ENCODE peak calls at places on chromosomes 3 and 15, in six cellular contexts. T is fibroblast of lung; O is central memory CD4-positive, alpha-beta T cell; W is activated CD4-positive, alpha-beta T cell treated with anti-CD3 and anti-CD28 coated beads, Interleukin-2, amount 50 U/mL, for 24 hours; C is HT1080; B is tibial nerve. U is an unnamed sample.

GRCh38 chr15:88635343-88635742 is 3.5 kb upstream of the ISG20 start:
- DNase-seq in T (peak), O (peak), W (no peak), C (no peak), B (no peak), U (no peak)

GRCh38 chr3:129584631-129585030 is 21.8 kb downstream of the PLXND1 start:
- DNase-seq in T (no peak), O (no peak), W (no peak), C (no peak), B (no peak), U (no peak)

GRCh38 chr15:65421360-65422215 is 1.2 kb downstream of the IGDCC4 start:
- DNase-seq in T (peak), O (no peak), W (no peak), C (no peak), B (no peak), U (no peak)

GRCh38 chr3:9916346-9916733 is 558 bp upstream of the IL17RC start:
- DNase-seq in T (peak), O (no peak), W (no peak), C (no peak), B (no peak), U (no peak)

GRCh38 chr15:68430471-68431036 is 1.4 kb downstream of the ITGA11 start:
- DNase-seq in T (no peak), O (no peak), W (no peak), C (no peak), B (no peak), U (no peak)

GRCh38 chr3:160963949-160964348 is 141.2 kb downstream of the B3GALNT1 start:
- DNase-seq in T (no peak), O (no peak), W (no peak), C (no peak), B (no peak), U (no peak)

GRCh38 chr3:157816296-157816695 is 289.9 kb downstream of the SHOX2 start:
- DNase-seq in T (no peak), O (no peak), W (no peak), C (no peak), B (no peak), U (no peak)

GRCh38 chr15:72229076-72229946 is 1.7 kb downstream of the PKM start:
- DNase-seq in T (peak), O (peak), W (peak), C (no peak), B (no peak), U (peak)

GRCh38 chr15:43954181-43954621 is 127.4 kb downstream of the WDR76 start:
- DNase-seq in T (no peak), O (no peak), W (no peak), C (peak), B (no peak), U (no peak)

GRCh38 chr15:40789999-40790398 is 16.9 kb upstream of the ZFYVE19 start:
- DNase-seq in T (no peak), O (no peak), W (no peak), C (no peak), B (no peak), U (no peak)

GRCh38 chr3:4689021-4689420 is 195.9 kb downstream of the ITPR1 start:
- DNase-seq in T (no peak), O (no peak), W (no peak), C (no peak), B (no peak), U (no peak)

GRCh38 chr15:63447277-63447676 is 57.1 kb upstream of the USP3 start:
- DNase-seq in T (no peak), O (no peak), W (no peak), C (no peak), B (no peak), U (no peak)

GRCh38 chr3:78879516-78879860 is 888.3 kb downstream of the ROBO1 start:
- DNase-seq in T (no peak), O (no peak), W (no peak), C (no peak), B (no peak), U (no peak)

U was measured in putamen.